ENCODE peak calls at places on chromosomes 12 and 14, in seven cellular contexts. Q, K, H, I, E, O and J are unnamed samples.

GRCh38 chr14:100791995-100792394 is 33.9 kb upstream of the MEG3 start:
- DNase-seq in O (no peak), E (no peak), I (no peak), Q (no peak), H (no peak), K (no peak), J (no peak)

GRCh38 chr12:94714378-94714777 is 64.0 kb upstream of the TMCC3 start:
- DNase-seq in I (no peak), H (no peak), O (no peak), K (peak), E (no peak), Q (no peak), J (no peak)

GRCh38 chr14:72961579-72962335 is 35.5 kb downstream of the DCAF4 start:
- DNase-seq in Q (no peak), I (no peak), O (no peak), E (peak), K (no peak), H (no peak), J (no peak)

GRCh38 chr14:75751291-75751690 is 90.2 kb downstream of the TTLL5 start:
- DNase-seq in O (no peak), K (no peak), E (peak), H (no peak), Q (no peak), I (no peak), J (no peak)

GRCh38 chr14:104882325-104882973 is 17.4 kb downstream of the CEP170B start:
- DNase-seq in O (peak), I (peak), K (peak), E (no peak), Q (peak), H (no peak), J (no peak)

GRCh38 chr12:19916982-19917381 is 451.4 kb upstream of the PDE3A start:
- DNase-seq in I (no peak), O (no peak), H (no peak), Q (no peak), E (no peak), K (no peak), J (no peak)

GRCh38 chr12:7130791-7131501 is 775 bp downstream of the CLSTN3 start:
- DNase-seq in Q (peak), O (peak), E (peak), H (no peak), K (peak), I (peak), J (no peak)

GRCh38 chr12:106114084-106115068 is 24.4 kb downstream of the NUAK1 start:
- DNase-seq in I (no peak), Q (peak), H (no peak), E (peak), O (no peak), K (no peak), J (no peak)

GRCh38 chr14:59890676-59891075 is 20.1 kb upstream of the RTN1 start:
- DNase-seq in I (no peak), H (no peak), Q (no peak), E (no peak), K (no peak), O (no peak), J (no peak)

GRCh38 chr12:68613209-68613904 is 2.7 kb downstream of the RAP1B start:
- DNase-seq in Q (no peak), H (no peak), E (no peak), K (no peak), O (no peak), I (peak), J (no peak)

GRCh38 chr14:66072190-66072905 is 413.8 kb upstream of the CCDC196 start:
- DNase-seq in Q (no peak), O (no peak), K (no peak), I (no peak), E (no peak), H (no peak), J (no peak)

GRCh38 chr14:66069830-66070541 is 416.2 kb upstream of the CCDC196 start:
- DNase-seq in Q (no peak), O (no peak), H (no peak), E (no peak), K (no peak), I (no peak), J (no peak)

GRCh38 chr14:66066991-66067788 is 419.0 kb upstream of the CCDC196 start:
- DNase-seq in Q (no peak), I (no peak), K (no peak), O (no peak), E (peak), H (no peak), J (no peak)

GRCh38 chr14:66074546-66074945 is 411.6 kb upstream of the CCDC196 start:
- DNase-seq in Q (no peak), H (no peak), O (no peak), E (no peak), K (no peak), I (no peak), J (no peak)

GRCh38 chr14:66070542-66071319 is 415.4 kb upstream of the CCDC196 start:
- DNase-seq in K (no peak), H (peak), I (peak), E (no peak), O (peak), Q (no peak), J (no peak)
- TF ChIP-seq CTCF in K (peak), H (peak), I (peak), E (peak), O (peak), Q (no peak), J (peak)

GRCh38 chr12:45648070-45648469 is 81.4 kb upstream of the ARID2 start:
- DNase-seq in K (peak), I (no peak), O (peak), Q (no peak), H (peak), E (no peak), J (no peak)
- H3K4me3 ChIP-seq in K (no peak), I (no peak), O (no peak), Q (no peak), H (no peak), E (no peak), J (no peak)

GRCh38 chr14:57069702-57070101 is 199.0 kb downstream of the EXOC5 start:
- DNase-seq in O (no peak), K (no peak), I (no peak), E (no peak), Q (no peak), H (no peak), J (no peak)

GRCh38 chr14:57071639-57072038 is 197.1 kb downstream of the EXOC5 start:
- DNase-seq in O (no peak), K (no peak), H (no peak), E (no peak), Q (no peak), I (no peak), J (no peak)

GRCh38 chr14:57066463-57066862 is 202.2 kb downstream of the EXOC5 start:
- DNase-seq in I (no peak), E (no peak), Q (no peak), K (no peak), O (no peak), H (no peak), J (no peak)

GRCh38 chr14:57068511-57068910 is 200.2 kb downstream of the EXOC5 start:
- DNase-seq in Q (no peak), I (no peak), O (no peak), K (no peak), H (no peak), E (no peak), J (no peak)

GRCh38 chr14:57066887-57067513 is 201.7 kb downstream of the EXOC5 start:
- DNase-seq in H (peak), I (no peak), K (peak), Q (no peak), E (no peak), O (no peak), J (no peak)
- TF ChIP-seq CTCF in H (peak), I (no peak), K (peak), Q (no peak), E (peak), O (peak), J (peak)

GRCh38 chr12:21773263-21773741 is 1.2 kb downstream of the KCNJ8 start:
- DNase-seq in K (peak), O (peak), H (no peak), Q (peak), I (no peak), E (peak), J (no peak)
- H3K4me3 ChIP-seq in K (peak), O (peak), H (no peak), Q (peak), I (no peak), E (peak), J (peak)

DNA sequence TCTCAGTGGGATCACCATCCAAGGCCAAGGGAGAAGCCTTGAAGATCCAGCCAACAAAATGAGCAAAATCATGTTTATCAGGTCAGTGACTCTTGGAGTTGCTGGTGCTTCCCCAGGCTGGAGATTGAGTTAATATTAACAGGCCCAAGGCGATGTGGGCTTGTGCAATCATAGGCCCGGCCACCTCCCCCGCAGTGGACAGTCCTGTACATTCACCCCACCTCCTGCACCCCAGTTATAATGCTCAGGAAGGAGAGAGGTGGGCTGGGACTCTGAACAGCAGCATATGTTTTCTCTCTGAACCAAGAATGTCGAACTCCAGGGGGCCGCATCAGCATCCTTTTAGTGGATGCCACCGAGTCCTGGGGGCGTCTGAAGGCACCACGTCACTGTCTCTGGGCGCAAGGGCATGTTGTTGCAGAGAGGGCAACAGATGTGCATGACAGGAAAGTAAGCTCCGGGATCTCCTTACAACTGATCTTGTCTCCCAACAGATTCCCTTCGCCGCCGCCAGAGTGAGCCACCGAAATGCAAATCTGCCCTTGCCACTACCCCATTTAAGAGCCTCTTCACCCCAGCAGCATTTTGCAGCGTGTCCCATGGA is 32.2 kb upstream of the SERPINA6 start:
- DNase-seq in I (no peak), Q (peak), H (peak), O (peak), E (peak), K (peak), J (no peak)
- TF ChIP-seq CTCF in I (no peak), Q (no peak), H (peak), O (peak), E (peak), K (no peak), J (peak)

GRCh38 chr14:106846218-106846617 is 1319.8 kb downstream of the TMEM121 start:
- DNase-seq in K (no peak), H (no peak), E (no peak), O (no peak), Q (no peak), I (no peak), J (no peak)
- H3K4me3 ChIP-seq in K (no peak), H (peak), E (no peak), O (no peak), Q (peak), I (no peak), J (no peak)

DNA sequence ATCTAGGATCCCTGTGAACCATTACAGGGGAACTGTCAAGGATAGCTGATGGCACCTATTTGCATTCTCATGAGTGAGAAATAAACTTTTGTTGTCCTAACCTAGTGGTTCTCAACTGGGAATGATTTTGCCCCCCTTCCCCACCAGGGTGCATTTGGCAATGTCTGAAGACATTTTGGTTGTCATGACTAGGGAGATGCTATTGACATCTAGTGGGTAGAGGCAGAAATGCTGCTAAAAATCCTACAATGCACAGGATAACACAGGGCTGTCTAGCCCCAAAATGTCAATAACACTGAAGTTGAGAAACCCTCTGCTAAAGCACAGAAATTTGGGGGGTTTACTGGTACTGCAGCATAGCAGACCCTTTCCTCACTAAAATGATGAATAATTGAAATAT is 140.9 kb upstream of the SRRM4 start:
- DNase-seq in K (no peak), Q (no peak), E (no peak), H (peak), O (no peak), I (no peak), J (no peak)
- TF ChIP-seq CTCF in K (no peak), Q (no peak), E (no peak), H (peak), O (no peak), I (no peak), J (no peak)